ENCODE peak calls at places on chromosome 22, in four cellular contexts. T is CD8-positive, alpha-beta memory T cell; S is lung; A is thoracic aorta. I is an unnamed sample. For H3K36me3, the result is how much of the 10 kb centered on the place peaks cover.

GRCh38 chr22:19434829-19435580 is 2.7 kb downstream of the MRPL40 start:
- DNase-seq in S (no peak), T (no peak), A (no peak), I (no peak)

GRCh38 chr22:24429411-24430365 is 2.3 kb downstream of the ADORA2A start:
- DNase-seq in S (no peak), T (peak), A (no peak), I (no peak)

GRCh38 chr22:41660416-41660815 is 28.3 kb downstream of the SNU13 start:
- DNase-seq in T (no peak), S (no peak), A (no peak), I (no peak)

GRCh38 chr22:37365950-37366349 is 61.3 kb downstream of the ELFN2 start:
- DNase-seq in A (no peak), S (no peak), T (no peak), I (no peak)

GRCh38 chr22:42635531-42635930 is 4.9 kb downstream of the ATP5MGL start:
- DNase-seq in S (peak), A (peak), T (no peak), I (no peak)

GRCh38 chr22:37138879-37139561 is 10.7 kb downstream of the IL2RB start:
- DNase-seq in T (no peak), A (no peak), S (no peak), I (no peak)

GRCh38 chr22:44888491-44888941 is 121.3 kb downstream of the PHF21B start:
- DNase-seq in A (no peak), T (no peak), S (no peak), I (no peak)

GRCh38 chr22:49181942-49182341 is 645.7 kb downstream of the BRD1 start:
- DNase-seq in S (no peak), T (no peak), A (no peak), I (no peak)

GRCh38 chr22:37633693-37634504 is 5.6 kb upstream of the SH3BP1 start:
- DNase-seq in S (peak), A (no peak), T (peak), I (no peak)

GRCh38 chr22:23289851-23290724 is 109.8 kb downstream of the BCR start:
- DNase-seq in T (peak), S (peak), A (no peak), I (no peak)

GRCh38 chr22:26168934-26169311 is 339 bp upstream of the SEZ6L start:
- DNase-seq in T (no peak), A (no peak), S (no peak), I (no peak)
- H3K4me3 ChIP-seq in T (no peak), A (peak), S (no peak), I (peak)

DNA sequence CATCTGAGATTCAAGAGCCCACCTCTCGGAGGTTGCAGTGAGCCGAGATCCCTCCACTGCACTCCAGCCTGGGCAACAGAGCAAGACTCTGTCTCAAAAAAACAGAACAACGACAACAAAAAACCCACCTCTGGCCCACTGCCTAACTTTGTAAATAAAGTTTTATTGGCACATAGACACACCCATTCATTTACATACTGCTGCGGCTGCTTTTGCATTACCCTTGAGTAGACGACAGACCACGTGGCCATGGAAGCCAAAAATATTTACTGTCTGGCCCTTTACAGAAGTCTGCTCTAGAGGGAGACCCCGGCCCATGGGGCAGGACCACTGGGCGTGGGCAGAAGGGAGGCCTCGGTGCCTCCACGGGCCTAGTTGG is 47.0 kb downstream of the GRAMD4 start:
- DNase-seq in A (no peak), T (no peak), S (no peak), I (no peak)
- H3K36me3 ChIP-seq in A (under half), T (under half), S (under half), I (under half)

DNA sequence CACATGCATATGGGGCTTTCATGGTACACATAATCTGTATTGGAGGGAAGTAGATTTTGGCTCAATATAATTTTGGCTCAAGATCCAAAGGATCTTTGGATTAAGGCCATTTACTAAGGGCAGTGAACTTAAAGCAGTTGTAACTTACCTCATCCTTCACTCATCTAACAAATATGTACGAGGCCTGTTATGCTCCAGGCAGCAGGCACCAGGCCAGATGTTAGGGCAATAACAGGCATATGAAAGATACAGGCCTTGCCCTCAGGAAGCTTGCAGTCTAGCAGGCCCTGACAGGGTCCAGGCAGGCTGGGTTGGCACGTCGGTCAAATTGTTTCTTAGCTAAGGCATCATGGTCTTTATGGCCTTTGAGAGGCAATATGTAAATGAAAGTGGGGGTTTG is 44.6 kb downstream of the LIF start:
- DNase-seq in T (no peak), A (no peak), S (no peak), I (no peak)
- H3K27ac ChIP-seq in T (no peak), A (no peak), S (peak), I (no peak)

DNA sequence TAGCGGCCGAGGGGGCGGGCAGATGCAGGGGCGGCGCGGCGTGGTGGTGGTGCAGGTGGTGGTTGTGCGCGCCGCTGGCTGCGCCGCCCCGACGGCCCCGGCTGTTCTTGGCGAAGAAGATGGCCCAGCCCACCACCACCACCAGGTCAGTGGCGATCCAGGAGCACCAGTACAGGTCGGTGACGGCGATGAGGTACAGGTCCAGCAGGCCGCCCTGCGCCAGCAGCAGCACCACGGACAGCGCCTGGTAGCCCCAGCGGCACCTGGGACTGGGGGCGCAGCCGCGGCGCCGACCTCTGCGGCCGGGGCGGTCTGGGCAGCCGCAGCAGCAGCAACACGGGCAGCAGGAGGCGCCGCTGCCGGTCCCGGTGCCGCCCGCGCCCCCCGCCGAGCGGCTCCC is 879 bp downstream of the TMEM121B start:
- DNase-seq in T (peak), A (no peak), S (no peak), I (peak)
- H3K4me3 ChIP-seq in T (no peak), A (no peak), S (peak), I (peak)

GRCh38 chr22:26463688-26464087 is 19.9 kb downstream of the HPS4 start:
- DNase-seq in S (no peak), T (no peak), A (no peak), I (no peak)
- H3K36me3 ChIP-seq in S (under half), T (under half), A (half or more), I (under half)

I was measured in iPS DF 6.9.